ENCODE peak calls at places on chromosomes 7 and 10, in nine cellular contexts. A, V, M, E, W, L, I, Z and N are unnamed samples.

GRCh38 chr7:31493714-31494181 is 20.1 kb upstream of the ITPRID1 start:
- DNase-seq in A (peak; percentile 18), V (no peak), M (no peak), E (no peak), W (no peak), L (no peak), I (no peak), Z (no peak), N (no peak)

GRCh38 chr7:93117852-93118530 is at the start of gene SAMD9:
- DNase-seq in A (peak; percentile 63), V (peak; percentile 77), M (peak; percentile 52), E (peak; percentile 51), W (peak; percentile 23), L (peak; percentile 77), I (no peak), Z (peak; percentile 39), N (peak; percentile 87)

GRCh38 chr7:28784166-28784870 is 173.8 kb downstream of the TRIL start:
- DNase-seq in A (no peak), V (no peak), M (no peak), E (no peak), W (no peak), L (peak; percentile 34), I (no peak), Z (no peak), N (no peak)

GRCh38 chr10:11742779-11743298 is 657 bp downstream of the ECHDC3 start:
- DNase-seq in A (no peak), V (no peak), M (peak; percentile 85), E (no peak), W (no peak), L (no peak), I (no peak), Z (peak; percentile 35), N (no peak)

GRCh38 chr10:126384269-126384873 is 3.9 kb downstream of the ADAM12 start:
- DNase-seq in A (no peak), V (peak; percentile 32), M (no peak), E (no peak), W (no peak), L (peak; percentile 96), I (no peak), Z (no peak), N (no peak)

GRCh38 chr7:121449304-121449703 is 53.2 kb upstream of the FAM3C start:
- DNase-seq in A (no peak), V (no peak), M (no peak), E (no peak), W (no peak), L (no peak), I (no peak), Z (no peak), N (no peak)

GRCh38 chr7:36032362-36032818 is 120.7 kb upstream of the EEPD1 start:
- DNase-seq in A (no peak), V (peak; percentile 31), M (no peak), E (no peak), W (peak; percentile 79), L (peak; percentile 21), I (no peak), Z (no peak), N (no peak)

GRCh38 chr7:133545613-133546012 is 292.7 kb downstream of the EXOC4 start:
- DNase-seq in A (no peak), V (no peak), M (no peak), E (no peak), W (no peak), L (peak; percentile 58), I (no peak), Z (no peak), N (no peak)

GRCh38 chr7:2629740-2630681 is 1.8 kb upstream of the TTYH3 start:
- DNase-seq in A (peak; percentile 83), V (peak; percentile 41), M (no peak), E (peak; percentile 95), W (peak; percentile 83), L (peak; percentile 39), I (no peak), Z (no peak), N (no peak)

GRCh38 chr7:2632717-2633537 is 1.1 kb downstream of the TTYH3 start:
- DNase-seq in A (peak; percentile 65), V (peak; percentile 63), M (peak; percentile 80), E (peak; percentile 98), W (peak; percentile 37), L (peak; percentile 69), I (no peak), Z (peak; percentile 58), N (no peak)

GRCh38 chr7:2633538-2634264 is 1.9 kb downstream of the TTYH3 start:
- DNase-seq in A (no peak), V (peak; percentile 57), M (no peak), E (peak; percentile 99), W (no peak), L (peak; percentile 89), I (no peak), Z (peak; percentile 78), N (no peak)

GRCh38 chr7:2634265-2635145 is 2.7 kb downstream of the TTYH3 start:
- DNase-seq in A (no peak), V (no peak), M (no peak), E (no peak), W (no peak), L (no peak), I (no peak), Z (no peak), N (no peak)

GRCh38 chr7:2631924-2632716 is at the start of gene TTYH3:
- DNase-seq in A (no peak), V (no peak), M (no peak), E (peak; percentile 81), W (no peak), L (no peak), I (no peak), Z (peak; percentile 54), N (no peak)
- TF ChIP-seq POLR2A in A (no peak), V (peak; percentile 19), M (no peak), E (peak; percentile 46), W (peak; percentile 16), L (no peak), I (no peak), Z (peak; percentile 69), N (no peak)

GRCh38 chr10:124955872-124956271 is 13.9 kb downstream of the ZRANB1 start:
- DNase-seq in A (no peak), V (no peak), M (no peak), E (no peak), W (no peak), L (no peak), I (no peak), Z (no peak), N (no peak)

GRCh38 chr10:124952123-124952522 is 10.2 kb downstream of the ZRANB1 start:
- DNase-seq in A (no peak), V (no peak), M (no peak), E (no peak), W (no peak), L (no peak), I (peak; percentile 1), Z (no peak), N (no peak)

GRCh38 chr10:124955243-124955642 is 13.3 kb downstream of the ZRANB1 start:
- DNase-seq in A (no peak), V (no peak), M (no peak), E (no peak), W (peak; percentile 16), L (peak; percentile 50), I (no peak), Z (no peak), N (no peak)

GRCh38 chr10:124956764-124957163 is 14.8 kb downstream of the ZRANB1 start:
- DNase-seq in A (no peak), V (no peak), M (no peak), E (no peak), W (no peak), L (no peak), I (no peak), Z (no peak), N (no peak)

GRCh38 chr10:124953421-124953820 is 11.5 kb downstream of the ZRANB1 start:
- DNase-seq in A (no peak), V (no peak), M (no peak), E (no peak), W (no peak), L (no peak), I (no peak), Z (no peak), N (no peak)
- TF ChIP-seq POLR2A in A (no peak), V (no peak), M (no peak), E (no peak), W (no peak), L (no peak), I (no peak), Z (no peak), N (no peak)

GRCh38 chr10:123611876-123612275 is 54.3 kb upstream of the GPR26 start:
- DNase-seq in A (no peak), V (no peak), M (no peak), E (no peak), W (no peak), L (no peak), I (no peak), Z (no peak), N (no peak)
- TF ChIP-seq POLR2A in A (no peak), V (no peak), M (no peak), E (no peak), W (no peak), L (no peak), I (no peak), Z (no peak), N (no peak)

DNA sequence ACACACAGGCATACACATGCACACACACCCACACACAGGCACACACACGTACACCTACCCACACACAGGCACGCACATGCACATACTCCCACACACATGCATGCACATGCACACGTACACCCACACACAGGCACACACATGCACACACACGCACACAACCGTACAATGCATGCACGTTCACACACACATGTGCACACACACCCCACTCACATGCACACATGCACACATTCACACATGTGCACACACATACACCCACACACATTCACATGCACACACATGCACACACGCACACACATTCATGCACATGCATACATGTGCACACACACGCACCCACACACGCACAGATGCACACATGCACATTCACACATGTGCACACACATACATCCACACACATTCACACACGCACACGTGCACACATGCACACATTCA is 59.3 kb downstream of the MKI67 start:
- DNase-seq in A (peak; percentile 3), V (no peak), M (no peak), E (no peak), W (no peak), L (no peak), I (no peak), Z (no peak), N (no peak)
- TF ChIP-seq POLR2A in A (no peak), V (no peak), M (no peak), E (no peak), W (no peak), L (no peak), I (no peak), Z (no peak), N (no peak)

GRCh38 chr10:42638053-42638820 is at the start of gene ZNF33B:
- DNase-seq in A (peak; percentile 97), V (peak; percentile 98), M (peak; percentile 96), E (peak; percentile 81), W (peak; percentile 97), L (peak; percentile 89), I (peak; percentile 95), Z (peak; percentile 92), N (peak; percentile 94)
- TF ChIP-seq POLR2A in A (peak; percentile 93), V (peak; percentile 69), M (no peak), E (peak; percentile 88), W (peak; percentile 73), L (peak; percentile 71), I (peak; percentile 98), Z (peak; percentile 73), N (peak; percentile 95)

GRCh38 chr10:79981673-79982485 is 33.0 kb upstream of the SFTPD start:
- DNase-seq in A (peak; percentile 52), V (peak; percentile 69), M (peak; percentile 75), E (peak; percentile 84), W (peak; percentile 66), L (peak; percentile 2), I (no peak), Z (peak; percentile 38), N (no peak)
- TF ChIP-seq POLR2A in A (peak; percentile 13), V (peak; percentile 68), M (no peak), E (peak; percentile 56), W (no peak), L (no peak), I (no peak), Z (peak; percentile 30), N (no peak)

GRCh38 chr7:39613577-39613976 is 9.8 kb upstream of the RALA start:
- DNase-seq in A (no peak), V (no peak), M (no peak), E (no peak), W (no peak), L (peak; percentile 76), I (no peak), Z (no peak), N (no peak)
- TF ChIP-seq POLR2A in A (no peak), V (no peak), M (no peak), E (no peak), W (no peak), L (no peak), I (no peak), Z (no peak), N (no peak)